ENCODE peak calls at places on chromosomes 1 and 21, in four cellular contexts. One of them, this sample, is unnamed.

GRCh38 chr1:11158720-11159321 is 30.3 kb upstream of the ANGPTL7 start:
- DNase-seq in HepG2: no peak
- DNase-seq in K562: no peak
- DNase-seq in GM12878: no peak
- DNase-seq in this sample: peak

GRCh38 chr1:84834419-84835064 is 58.5 kb downstream of the LPAR3 start:
- DNase-seq in HepG2: no peak
- DNase-seq in K562: no peak
- DNase-seq in GM12878: no peak
- DNase-seq in this sample: peak

GRCh38 chr1:1910651-1911389 is 4.2 kb upstream of the CALML6 start:
- DNase-seq in K562: no peak
- DNase-seq in HepG2: no peak
- DNase-seq in GM12878: no peak
- DNase-seq in this sample: no peak

GRCh38 chr21:16194851-16195251 is 465.1 kb downstream of the USP25 start:
- DNase-seq in HepG2: peak
- DNase-seq in GM12878: no peak
- DNase-seq in K562: no peak
- DNase-seq in this sample: peak

GRCh38 chr1:68361511-68361910 is 88.2 kb downstream of the RPE65 start:
- DNase-seq in HepG2: no peak
- DNase-seq in K562: no peak
- DNase-seq in GM12878: no peak
- DNase-seq in this sample: peak

GRCh38 chr21:17818158-17819113 is 720 bp downstream of the C21orf91 start:
- DNase-seq in HepG2: peak
- DNase-seq in K562: no peak
- DNase-seq in GM12878: no peak
- DNase-seq in this sample: peak

GRCh38 chr1:225451340-225451739 is 23.5 kb upstream of the LBR start:
- DNase-seq in K562: no peak
- DNase-seq in GM12878: no peak
- DNase-seq in HepG2: no peak
- DNase-seq in this sample: no peak

GRCh38 chr1:225578247-225578646 is 74.7 kb downstream of the ENAH start:
- DNase-seq in K562: no peak
- DNase-seq in GM12878: no peak
- DNase-seq in HepG2: no peak
- DNase-seq in this sample: no peak

GRCh38 chr1:51792864-51793263 is 85.7 kb downstream of the NRDC start:
- DNase-seq in GM12878: no peak
- DNase-seq in K562: no peak
- DNase-seq in HepG2: no peak
- DNase-seq in this sample: peak
- TF ChIP-seq BHLHE40 in GM12878: no peak
- TF ChIP-seq BHLHE40 in K562: no peak
- TF ChIP-seq BHLHE40 in HepG2: no peak
- TF ChIP-seq BHLHE40 in this sample: no peak

DNA sequence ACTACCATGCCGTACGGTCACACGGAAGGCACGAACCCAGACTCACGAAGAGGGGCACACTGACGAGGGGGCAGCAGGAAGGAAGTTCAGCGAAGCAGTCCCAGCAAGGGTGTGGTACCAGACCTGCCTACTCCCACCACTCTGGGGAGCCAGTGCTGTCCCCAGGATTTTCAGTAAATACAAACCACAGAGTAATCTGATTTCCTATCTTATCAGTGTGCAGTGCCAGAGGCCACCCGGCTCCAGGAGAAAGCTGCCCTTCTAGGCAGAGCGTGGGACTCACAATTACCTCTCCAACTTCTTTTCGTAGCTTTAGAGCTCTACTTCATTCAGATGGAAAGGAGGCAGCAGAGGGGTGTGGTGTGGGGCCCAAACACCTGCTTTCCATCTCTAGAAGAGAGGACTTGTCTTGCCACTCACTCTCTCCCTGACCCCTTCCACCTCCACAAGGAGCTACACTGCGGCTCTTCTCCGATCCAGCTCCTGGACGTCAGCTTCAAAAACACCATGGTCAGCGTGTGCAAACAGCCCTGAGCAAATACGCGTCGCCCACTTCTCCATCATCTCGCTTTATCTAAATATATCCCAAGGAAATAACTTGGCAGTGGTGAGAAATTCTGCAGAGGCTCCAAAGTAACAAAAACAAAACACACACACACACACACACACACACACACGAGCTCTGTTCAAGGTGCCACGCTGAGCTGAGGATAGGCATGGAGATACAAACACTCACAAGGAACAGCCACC is 98.5 kb downstream of the MRPL37 start:
- DNase-seq in HepG2: no peak
- DNase-seq in GM12878: no peak
- DNase-seq in K562: no peak
- DNase-seq in this sample: peak
- H3K27ac ChIP-seq in HepG2: no peak
- H3K27ac ChIP-seq in GM12878: no peak
- H3K27ac ChIP-seq in K562: no peak
- H3K27ac ChIP-seq in this sample: no peak

DNA sequence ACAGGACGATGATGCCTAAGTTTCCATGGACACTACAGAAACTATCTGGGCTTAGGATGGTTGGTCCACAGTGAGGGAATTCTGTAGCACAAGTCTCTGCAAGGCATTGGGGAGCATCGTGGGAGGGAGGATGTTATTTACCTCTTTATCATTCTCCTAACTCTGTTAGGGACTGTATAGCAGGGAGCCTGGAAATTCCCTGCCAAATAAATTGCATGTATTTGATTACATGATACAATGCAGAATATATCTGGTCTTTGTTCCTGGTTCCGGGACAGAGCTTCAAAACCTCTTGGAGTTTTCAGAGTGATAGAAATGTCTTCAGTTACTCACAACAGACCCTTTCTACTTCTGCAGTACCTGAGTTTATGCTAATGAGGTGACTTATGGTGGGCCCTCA is 385.9 kb downstream of the PCP4 start:
- DNase-seq in K562: no peak
- DNase-seq in GM12878: no peak
- DNase-seq in HepG2: no peak
- DNase-seq in this sample: no peak
- H2AFZ ChIP-seq in K562: no peak
- H2AFZ ChIP-seq in GM12878: no peak
- H2AFZ ChIP-seq in HepG2: no peak
- H2AFZ ChIP-seq in this sample: no peak

GRCh38 chr1:154857022-154857421 is 13.1 kb downstream of the KCNN3 start:
- DNase-seq in K562: no peak
- DNase-seq in HepG2: no peak
- DNase-seq in GM12878: no peak
- DNase-seq in this sample: no peak

GRCh38 chr1:154857441-154858215 is 12.5 kb downstream of the KCNN3 start:
- DNase-seq in HepG2: no peak
- DNase-seq in GM12878: no peak
- DNase-seq in K562: no peak
- DNase-seq in this sample: no peak

GRCh38 chr1:154860154-154860870 is 9.8 kb downstream of the KCNN3 start:
- DNase-seq in K562: peak
- DNase-seq in HepG2: no peak
- DNase-seq in GM12878: peak
- DNase-seq in this sample: no peak

GRCh38 chr1:154859786-154860153 is 10.3 kb downstream of the KCNN3 start:
- DNase-seq in GM12878: peak
- DNase-seq in K562: no peak
- DNase-seq in HepG2: no peak
- DNase-seq in this sample: no peak

GRCh38 chr1:154859151-154859785 is 10.8 kb downstream of the KCNN3 start:
- DNase-seq in K562: no peak
- DNase-seq in HepG2: no peak
- DNase-seq in GM12878: no peak
- DNase-seq in this sample: no peak
- TF ChIP-seq BHLHE40 in K562: no peak
- TF ChIP-seq BHLHE40 in HepG2: no peak
- TF ChIP-seq BHLHE40 in GM12878: no peak
- TF ChIP-seq BHLHE40 in this sample: no peak

GRCh38 chr1:44651069-44651468 is 23.2 kb downstream of the TMEM53 start:
- DNase-seq in GM12878: no peak
- DNase-seq in K562: no peak
- DNase-seq in HepG2: no peak
- DNase-seq in this sample: no peak

GRCh38 chr1:44647896-44648295 is 26.4 kb downstream of the TMEM53 start:
- DNase-seq in HepG2: no peak
- DNase-seq in K562: no peak
- DNase-seq in GM12878: no peak
- DNase-seq in this sample: no peak

GRCh38 chr1:44648514-44649250 is 25.6 kb downstream of the TMEM53 start:
- DNase-seq in HepG2: no peak
- DNase-seq in K562: no peak
- DNase-seq in GM12878: no peak
- DNase-seq in this sample: no peak

GRCh38 chr1:44650159-44650831 is 24.0 kb downstream of the TMEM53 start:
- DNase-seq in GM12878: no peak
- DNase-seq in K562: no peak
- DNase-seq in HepG2: no peak
- DNase-seq in this sample: no peak

GRCh38 chr1:44649788-44650158 is 24.5 kb downstream of the TMEM53 start:
- DNase-seq in GM12878: no peak
- DNase-seq in HepG2: no peak
- DNase-seq in K562: no peak
- DNase-seq in this sample: no peak
- H3K27ac ChIP-seq in GM12878: no peak
- H3K27ac ChIP-seq in HepG2: no peak
- H3K27ac ChIP-seq in K562: no peak
- H3K27ac ChIP-seq in this sample: no peak